ENCODE peak calls at places on chromosome 2, in four cellular contexts. E is endothelial cell of umbilical vein, S is neural progenitor cell, P is cardiac muscle cell. W is an unnamed sample.

GRCh38 chr2:188897096-188897495 is 77.1 kb upstream of the COL3A1 start:
- DNase-seq in P (peak), E (no peak), S (no peak), W (no peak)

GRCh38 chr2:16664052-16664731 is 1.4 kb downstream of the CYRIA start:
- DNase-seq in S (peak), E (peak), P (peak), W (peak)

GRCh38 chr2:188512456-188512855 is 220.8 kb downstream of the GULP1 start:
- DNase-seq in P (peak), E (peak), S (peak), W (no peak)

GRCh38 chr2:174013310-174013751 is 48.2 kb upstream of the SP3 start:
- DNase-seq in P (peak), E (peak), S (peak), W (no peak)

GRCh38 chr2:69437751-69438154 is 518 bp upstream of the NFU1 start:
- DNase-seq in S (no peak), P (no peak), E (no peak), W (no peak)

GRCh38 chr2:224257176-224257575 is 144.7 kb downstream of the FAM124B start:
- DNase-seq in P (no peak), E (no peak), S (no peak), W (no peak)

GRCh38 chr2:11393711-11394236 is 49.3 kb upstream of the ROCK2 start:
- DNase-seq in S (no peak), P (peak), E (no peak), W (peak)

GRCh38 chr2:6919912-6920905 is 3.0 kb downstream of the RNF144A start:
- DNase-seq in S (peak), E (no peak), P (no peak), W (no peak)

GRCh38 chr2:57126410-57126809 is 920.2 kb upstream of the VRK2 start:
- DNase-seq in E (no peak), P (no peak), S (peak), W (no peak)

GRCh38 chr2:187483537-187483936 is 35.5 kb upstream of the CALCRL start:
- DNase-seq in E (no peak), P (no peak), S (no peak), W (no peak)

GRCh38 chr2:189821953-189822748 is 37.9 kb downstream of the PMS1 start:
- DNase-seq in S (no peak), P (peak), E (no peak), W (peak)

GRCh38 chr2:214233164-214233563 is 177.7 kb upstream of the VWC2L start:
- DNase-seq in E (no peak), S (no peak), P (no peak), W (no peak)

GRCh38 chr2:74548919-74549684 is 4.6 kb downstream of the LOXL3 start:
- DNase-seq in E (peak), P (peak), S (peak), W (peak)

GRCh38 chr2:18610103-18610502 is 20.7 kb upstream of the NT5C1B start:
- DNase-seq in E (no peak), S (no peak), P (no peak), W (no peak)

GRCh38 chr2:98839292-98839691 is 96.7 kb downstream of the CRACDL start:
- DNase-seq in S (no peak), E (no peak), P (no peak), W (peak)

GRCh38 chr2:176582990-176583481 is 313.8 kb downstream of the MTX2 start:
- DNase-seq in P (peak), E (peak), S (no peak), W (peak)

GRCh38 chr2:9392895-9393757 is 30.2 kb downstream of the ITGB1BP1 start:
- DNase-seq in S (peak), E (peak), P (peak), W (peak)

GRCh38 chr2:100895402-100895801 is 75.5 kb downstream of the NPAS2 start:
- DNase-seq in S (no peak), E (no peak), P (no peak), W (no peak)

GRCh38 chr2:128604045-128604444 is 285.4 kb upstream of the HS6ST1 start:
- DNase-seq in E (no peak), P (no peak), S (no peak), W (no peak)

GRCh38 chr2:219461061-219461514 is 26.4 kb downstream of the SPEG start:
- DNase-seq in P (peak), S (peak), E (no peak), W (no peak)

GRCh38 chr2:174729797-174730529 is 34.3 kb downstream of the CHRNA1 start:
- DNase-seq in S (peak), E (peak), P (peak), W (no peak)

GRCh38 chr2:192194866-192195547 is at the start of gene TMEFF2:
- DNase-seq in S (peak), E (peak), P (peak), W (peak)

GRCh38 chr2:24049485-24050021 is at the start of gene FKBP1B:
- DNase-seq in P (peak), S (peak), E (peak), W (peak)

GRCh38 chr2:54524236-54524991 is 68.3 kb downstream of the SPTBN1 start:
- DNase-seq in E (peak), S (no peak), P (peak), W (peak)

GRCh38 chr2:121350402-121350775 is 65.4 kb upstream of the TFCP2L1 start:
- DNase-seq in S (no peak), P (no peak), E (no peak), W (no peak)

GRCh38 chr2:124753842-124754241 is 728.8 kb downstream of the CNTNAP5 start:
- DNase-seq in P (no peak), S (no peak), E (no peak), W (no peak)

GRCh38 chr2:84849271-84849952 is 31.5 kb downstream of the TRABD2A start:
- DNase-seq in P (no peak), S (no peak), E (no peak), W (no peak)

GRCh38 chr2:20106746-20107145 is 55.3 kb upstream of the LAPTM4A start:
- DNase-seq in S (peak), P (peak), E (peak), W (no peak)

GRCh38 chr2:145593991-145594702 is 1074.2 kb upstream of the ZEB2 start:
- DNase-seq in E (peak), P (peak), S (peak), W (peak)

GRCh38 chr2:20062615-20063545 is 11.5 kb upstream of the LAPTM4A start:
- DNase-seq in P (peak), E (no peak), S (no peak), W (peak)

GRCh38 chr2:206993512-206993911 is 54.2 kb downstream of the CPO start:
- DNase-seq in E (no peak), P (no peak), S (no peak), W (no peak)

GRCh38 chr2:12765203-12765602 is 48.5 kb downstream of the TRIB2 start:
- DNase-seq in P (no peak), E (no peak), S (no peak), W (peak)

GRCh38 chr2:36734304-36734703 is 37.8 kb downstream of the VIT start:
- DNase-seq in P (peak), E (no peak), S (no peak), W (no peak)

GRCh38 chr2:70374616-70375015 is 72.7 kb upstream of the FAM136A start:
- DNase-seq in P (no peak), E (no peak), S (no peak), W (no peak)

GRCh38 chr2:220090050-220090449 is 462.6 kb downstream of the SLC4A3 start:
- DNase-seq in E (no peak), S (no peak), P (no peak), W (no peak)

GRCh38 chr2:120589782-120590608 is 145.7 kb upstream of the GLI2 start:
- DNase-seq in E (peak), S (no peak), P (peak), W (peak)

GRCh38 chr2:41803361-41803760 is 244.5 kb upstream of the PKDCC start:
- DNase-seq in S (no peak), E (no peak), P (no peak), W (no peak)

GRCh38 chr2:220165401-220165800 is 538.0 kb downstream of the SLC4A3 start:
- DNase-seq in P (no peak), S (peak), E (no peak), W (no peak)

DNA sequence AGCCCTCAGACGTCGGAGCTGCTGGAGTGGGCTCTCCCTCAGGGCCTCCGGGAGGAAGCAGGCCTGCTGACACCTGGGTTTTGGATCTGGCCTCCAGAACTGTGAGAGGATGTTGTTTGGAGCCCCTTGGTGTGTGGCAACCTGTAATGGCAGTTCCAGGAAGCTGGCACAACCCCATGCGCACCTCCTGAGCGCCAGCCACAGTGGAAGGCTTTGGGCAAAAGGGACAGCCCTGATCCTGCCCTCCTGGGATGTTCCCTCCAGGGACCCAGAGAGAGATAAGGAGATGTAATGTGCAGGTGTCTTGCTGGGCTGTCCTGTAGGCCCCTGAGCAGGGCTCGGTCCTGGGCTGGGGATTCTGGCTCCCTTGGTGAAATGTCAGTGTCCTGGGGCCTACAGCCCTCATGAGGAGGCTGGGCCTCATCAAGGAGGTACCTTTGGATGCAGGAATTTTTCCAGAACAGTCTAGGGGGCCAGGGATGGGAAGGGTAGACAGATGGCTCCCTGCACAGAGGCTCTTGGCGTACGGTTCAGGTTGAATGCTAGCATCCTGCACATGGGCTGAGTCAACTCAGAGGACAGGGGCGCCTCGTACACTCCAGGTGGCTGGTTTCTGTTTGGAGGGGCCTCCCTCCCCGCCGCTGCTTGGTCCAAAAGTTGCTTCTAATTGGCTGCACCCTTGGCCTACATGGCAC is 61.1 kb downstream of the ASB1 start:
- DNase-seq in P (no peak), E (no peak), S (no peak), W (no peak)
- TF ChIP-seq CTCF in P (no peak), E (no peak), S (no peak), W (no peak)

GRCh38 chr2:113174369-113174735 is 581 bp downstream of the PSD4 start:
- DNase-seq in E (no peak), S (no peak), P (no peak), W (no peak)
- H3K27ac ChIP-seq in E (no peak), S (no peak), P (no peak), W (no peak)

GRCh38 chr2:226799976-226800940 is 638 bp upstream of the IRS1 start:
- DNase-seq in S (peak), P (no peak), E (no peak), W (no peak)
- TF ChIP-seq CTCF in S (peak), P (no peak), E (no peak), W (no peak)

GRCh38 chr2:64221935-64222334 is 77.7 kb upstream of the PELI1 start:
- DNase-seq in P (no peak), E (no peak), S (no peak), W (no peak)
- H3K27ac ChIP-seq in P (no peak), E (no peak), S (no peak), W (no peak)

DNA sequence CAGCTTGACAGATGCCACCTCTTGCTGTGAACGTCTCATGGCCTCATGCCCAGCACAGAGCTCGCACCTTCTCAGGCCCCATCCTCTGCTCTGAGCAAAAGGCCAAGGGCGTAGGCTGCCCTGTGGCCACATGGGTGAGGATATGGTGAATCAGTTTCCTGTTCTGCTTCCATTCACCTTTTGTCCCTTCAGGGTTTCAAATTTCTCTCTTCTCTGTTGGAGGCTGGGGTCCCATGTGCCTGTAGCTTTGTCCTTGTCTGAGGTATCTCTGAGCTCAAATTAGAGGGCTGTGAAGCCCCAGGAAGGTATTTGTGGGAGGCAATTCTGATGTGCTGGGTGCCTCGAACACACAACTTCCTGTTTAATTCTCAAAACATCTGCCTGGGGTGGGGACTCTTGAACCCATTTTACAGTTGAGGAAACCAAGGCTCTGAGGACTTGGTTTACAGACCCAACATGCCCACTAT is 29.0 kb downstream of the ZAP70 start:
- DNase-seq in P (no peak), S (no peak), E (peak), W (no peak)
- TF ChIP-seq CTCF in P (no peak), S (no peak), E (no peak), W (no peak)

GRCh38 chr2:85920810-85921545 is 32.2 kb upstream of the ST3GAL5 start:
- DNase-seq in S (no peak), E (peak), P (peak), W (peak)
- H3K27ac ChIP-seq in S (no peak), E (no peak), P (peak), W (no peak)

DNA sequence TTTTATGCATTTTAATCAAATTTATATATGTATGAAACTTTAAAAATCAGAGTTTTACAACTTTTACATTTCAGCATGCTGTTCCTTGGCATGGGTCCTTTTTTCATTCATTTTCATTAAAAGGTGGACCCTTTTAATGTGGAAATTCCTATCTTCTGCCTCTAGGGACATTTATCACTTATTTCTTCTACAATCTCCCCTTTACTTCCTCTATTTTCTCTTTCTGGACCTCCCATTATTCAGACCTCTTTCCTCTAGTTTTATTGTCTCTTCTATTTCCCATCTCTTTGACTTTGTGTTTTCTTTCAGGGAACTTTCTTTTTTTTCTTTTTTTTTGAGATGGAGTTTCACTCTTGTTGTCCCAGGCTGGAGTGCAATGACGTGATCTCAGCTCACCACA is 5.7 kb downstream of the PROC start:
- DNase-seq in S (no peak), E (no peak), P (no peak), W (no peak)
- TF ChIP-seq CTCF in S (peak), E (no peak), P (no peak), W (no peak)

W was measured in brain microvascular endothelial cell.